ENCODE peak calls at places on chromosome 1, in five cellular contexts. O is upper lobe of left lung, M is SK-N-SH, I is IMR-90, Y is HCT116. F is an unnamed sample. For H3K36me3, the result is how much of the 10 kb centered on the place peaks cover.

GRCh38 chr1:50936321-50936720 is 23.7 kb downstream of the FAF1 start:
- DNase-seq in O (no peak), M (no peak), I (peak), Y (no peak), F (no peak)

GRCh38 chr1:206030714-206031113 is 7.0 kb upstream of the CTSE start:
- DNase-seq in O (peak), M (peak), I (peak), Y (peak), F (no peak)

GRCh38 chr1:46948629-46949282 is 7.5 kb upstream of the CYP4A11 start:
- DNase-seq in O (peak), M (no peak), I (no peak), Y (no peak), F (no peak)

GRCh38 chr1:224273651-224274050 is 56.3 kb downstream of the NVL start:
- DNase-seq in O (no peak), M (no peak), I (peak), Y (no peak), F (peak)

GRCh38 chr1:209675567-209676154 is 449 bp downstream of the G0S2 start:
- DNase-seq in O (peak), M (peak), I (peak), Y (no peak), F (no peak)

GRCh38 chr1:30111431-30111830 is 612.0 kb downstream of the MATN1 start:
- DNase-seq in O (peak), M (peak), I (peak), Y (peak), F (no peak)

GRCh38 chr1:143689781-143690180 is 282.0 kb downstream of the FAM72C start:
- DNase-seq in O (no peak), M (no peak), I (no peak), Y (no peak), F (no peak)

GRCh38 chr1:17516303-17517214 is 22.9 kb upstream of the ARHGEF10L start:
- DNase-seq in O (peak), M (no peak), I (no peak), Y (no peak), F (no peak)

GRCh38 chr1:15501208-15502032 is 22.6 kb downstream of the CASP9 start:
- DNase-seq in O (peak), M (peak), I (peak), Y (peak), F (no peak)

GRCh38 chr1:116958110-116958509 is 43.5 kb upstream of the CD101 start:
- DNase-seq in O (no peak), M (no peak), I (no peak), Y (no peak), F (no peak)

GRCh38 chr1:172040466-172040865 is 199.2 kb downstream of the DNM3 start:
- DNase-seq in O (no peak), M (no peak), I (peak), Y (no peak), F (peak)

GRCh38 chr1:199698222-199698621 is 329.3 kb upstream of the NR5A2 start:
- DNase-seq in O (no peak), M (no peak), I (no peak), Y (no peak), F (no peak)

GRCh38 chr1:15833069-15833679 is 14.3 kb upstream of the SPEN start:
- DNase-seq in O (peak), M (no peak), I (no peak), Y (peak), F (no peak)

GRCh38 chr1:117631761-117632160 is 25.9 kb downstream of the TENT5C start:
- DNase-seq in O (no peak), M (no peak), I (no peak), Y (no peak), F (no peak)

GRCh38 chr1:30191154-30191702 is 532.2 kb downstream of the MATN1 start:
- DNase-seq in O (peak), M (peak), I (peak), Y (peak), F (peak)

GRCh38 chr1:10536133-10536768 is 61.5 kb downstream of the PEX14 start:
- DNase-seq in O (no peak), M (no peak), I (no peak), Y (no peak), F (no peak)

DNA sequence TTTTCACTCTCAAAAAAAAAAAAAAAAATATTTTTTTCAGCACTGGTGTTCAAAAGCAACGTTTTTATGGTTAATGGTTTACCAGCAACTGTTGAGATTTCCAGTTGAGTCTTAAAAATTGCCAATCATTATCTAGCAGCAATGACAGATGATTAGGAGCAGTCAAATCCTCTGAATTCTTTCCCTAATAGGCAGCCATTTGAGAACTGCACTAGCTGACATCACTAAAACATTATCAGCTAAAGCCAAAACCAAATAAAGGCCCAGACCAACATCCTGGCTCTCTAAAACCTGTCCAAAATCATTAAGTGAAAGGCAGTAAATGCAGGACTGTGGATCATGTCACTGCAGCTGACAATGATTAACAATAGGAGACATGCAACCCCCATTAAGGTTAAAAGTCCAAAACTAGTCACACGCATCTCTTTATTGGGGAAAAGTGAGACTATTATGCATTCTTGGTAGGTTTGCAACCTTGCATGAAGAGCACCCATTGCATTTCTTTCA is 14.0 kb downstream of the SFPQ start:
- DNase-seq in O (no peak), M (no peak), I (no peak), Y (no peak), F (no peak)
- H3K4me3 ChIP-seq in O (no peak), M (no peak), I (no peak), Y (no peak), F (no peak)

GRCh38 chr1:119738100-119738720 is 26.5 kb downstream of the PHGDH start:
- DNase-seq in O (no peak), M (no peak), I (no peak), Y (no peak), F (no peak)

GRCh38 chr1:119735217-119735616 is 23.5 kb downstream of the PHGDH start:
- DNase-seq in O (no peak), M (no peak), I (no peak), Y (no peak), F (no peak)

GRCh38 chr1:119737040-119737682 is 25.4 kb downstream of the PHGDH start:
- DNase-seq in O (no peak), M (no peak), I (no peak), Y (no peak), F (no peak)

GRCh38 chr1:119739150-119739549 is 27.4 kb downstream of the PHGDH start:
- DNase-seq in O (no peak), M (no peak), I (no peak), Y (no peak), F (no peak)

GRCh38 chr1:119736649-119737039 is 24.9 kb downstream of the PHGDH start:
- DNase-seq in O (no peak), M (no peak), I (no peak), Y (no peak), F (no peak)
- H3K36me3 ChIP-seq in O (under half), M (under half), I (half or more), Y (under half), F (half or more)

GRCh38 chr1:22708777-22709176 is 1.9 kb upstream of the EPHB2 start:
- DNase-seq in O (no peak), M (no peak), I (no peak), Y (no peak), F (no peak)

GRCh38 chr1:22710688-22711024 is at the start of gene EPHB2:
- DNase-seq in O (no peak), M (peak), I (peak), Y (no peak), F (no peak)

GRCh38 chr1:22709891-22710687 is 550 bp upstream of the EPHB2 start:
- DNase-seq in O (no peak), M (peak), I (peak), Y (no peak), F (no peak)

GRCh38 chr1:22711071-22711470 is 432 bp downstream of the EPHB2 start:
- DNase-seq in O (no peak), M (peak), I (no peak), Y (no peak), F (no peak)

GRCh38 chr1:22709227-22709626 is 1.4 kb upstream of the EPHB2 start:
- DNase-seq in O (no peak), M (no peak), I (no peak), Y (no peak), F (no peak)
- TF ChIP-seq CTCF in O (no peak), M (peak), I (peak), Y (no peak), F (no peak)

GRCh38 chr1:41433501-41433900 is 51.0 kb downstream of the EDN2 start:
- DNase-seq in O (no peak), M (no peak), I (no peak), Y (no peak), F (no peak)

GRCh38 chr1:41431490-41432350 is 52.8 kb downstream of the EDN2 start:
- DNase-seq in O (no peak), M (peak), I (no peak), Y (no peak), F (no peak)

GRCh38 chr1:41434748-41435449 is 49.6 kb downstream of the EDN2 start:
- DNase-seq in O (no peak), M (no peak), I (no peak), Y (no peak), F (no peak)

GRCh38 chr1:41434306-41434705 is 50.2 kb downstream of the EDN2 start:
- DNase-seq in O (no peak), M (no peak), I (no peak), Y (no peak), F (no peak)

DNA sequence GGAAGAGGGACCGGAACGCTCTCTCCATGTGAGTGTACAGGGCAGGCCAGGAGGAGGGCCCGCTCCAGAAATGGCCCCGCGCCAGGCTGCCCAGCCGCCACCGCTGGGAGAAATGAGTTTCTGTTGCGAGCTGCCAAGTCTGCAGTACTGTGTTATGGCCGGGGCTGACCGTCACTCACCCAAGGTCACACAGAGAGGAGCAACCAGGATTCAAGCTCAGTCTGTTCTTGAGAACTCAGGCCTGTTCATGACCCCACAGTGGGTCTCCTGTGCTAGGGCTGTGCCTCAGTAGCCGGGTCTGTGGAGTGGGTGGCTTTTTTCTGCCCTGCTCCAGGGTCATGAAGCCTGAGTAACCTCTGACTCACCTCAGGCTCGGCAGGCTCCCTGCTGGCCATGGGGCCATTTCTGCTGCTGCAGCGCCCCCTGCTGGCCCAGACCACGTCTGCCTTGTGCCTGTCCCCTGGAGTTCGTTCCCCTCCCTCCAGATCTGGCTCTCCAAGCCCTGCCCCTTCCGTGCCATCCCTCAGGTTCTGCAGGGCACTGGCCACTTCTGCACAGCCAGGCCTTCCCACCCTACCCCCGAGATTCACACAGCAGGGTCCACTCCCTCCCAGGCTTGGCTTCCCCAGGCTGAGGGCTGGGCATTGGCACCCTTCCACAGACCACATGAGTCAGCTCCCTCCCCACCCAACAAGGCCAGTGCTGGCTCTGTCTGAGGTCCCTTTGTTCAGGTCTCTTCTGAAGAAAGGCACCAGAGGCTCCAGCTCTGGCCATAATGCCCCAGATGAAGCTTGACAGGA is 51.8 kb downstream of the EDN2 start:
- DNase-seq in O (peak), M (peak), I (peak), Y (peak), F (no peak)
- H3K4me3 ChIP-seq in O (no peak), M (peak), I (no peak), Y (peak), F (no peak)

DNA sequence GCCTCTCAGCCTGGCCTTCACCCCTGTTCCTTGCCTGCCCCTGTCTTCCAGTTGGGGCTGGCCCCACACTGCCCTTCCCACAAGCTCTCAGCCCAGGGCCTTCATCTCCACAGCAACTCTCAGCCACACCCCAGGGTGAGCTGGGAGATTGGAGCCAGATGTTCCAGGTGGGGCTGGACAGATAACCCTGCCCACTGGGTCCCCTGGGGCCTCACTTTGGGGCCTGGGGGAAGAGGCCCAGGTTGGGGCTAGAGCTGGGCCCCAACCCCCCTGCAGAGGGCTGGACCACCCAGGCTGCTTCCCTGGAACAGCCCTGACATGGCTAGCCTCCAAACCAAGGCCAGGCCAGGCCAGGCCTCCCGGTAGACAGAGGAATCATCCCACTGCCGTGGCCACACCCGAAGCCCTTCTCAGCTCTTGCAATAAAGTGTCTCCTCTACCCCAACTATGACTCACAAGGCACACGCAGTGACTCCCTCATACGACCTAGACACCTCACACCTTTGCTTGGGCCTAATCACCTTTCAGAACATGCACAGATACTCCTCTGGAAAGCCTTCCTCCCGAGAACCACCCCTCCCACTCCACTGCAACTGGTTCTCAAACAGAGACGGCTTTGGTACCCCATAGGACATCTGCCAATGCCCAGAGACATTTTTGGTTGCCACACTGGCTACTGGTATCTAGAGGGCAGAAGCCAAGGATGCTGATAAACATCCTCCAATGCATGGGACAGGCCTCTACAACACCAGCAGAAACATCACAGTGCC is 22.2 kb downstream of the SLC2A1 start:
- DNase-seq in O (peak), M (no peak), I (peak), Y (peak), F (peak)
- H3K36me3 ChIP-seq in O (under half), M (under half), I (half or more), Y (under half), F (under half)

GRCh38 chr1:39488012-39488545 is 3.4 kb upstream of the BMP8A start:
- DNase-seq in O (no peak), M (no peak), I (no peak), Y (no peak), F (no peak)

GRCh38 chr1:39489567-39490239 is 1.7 kb upstream of the BMP8A start:
- DNase-seq in O (no peak), M (no peak), I (no peak), Y (no peak), F (no peak)

GRCh38 chr1:39488801-39489566 is 2.5 kb upstream of the BMP8A start:
- DNase-seq in O (no peak), M (no peak), I (no peak), Y (no peak), F (no peak)

GRCh38 chr1:39490596-39491145 is 765 bp upstream of the BMP8A start:
- DNase-seq in O (no peak), M (no peak), I (no peak), Y (no peak), F (no peak)

GRCh38 chr1:39491146-39491921 is at the start of gene BMP8A:
- DNase-seq in O (peak), M (peak), I (no peak), Y (peak), F (no peak)
- TF ChIP-seq CTCF in O (no peak), M (no peak), I (no peak), Y (no peak), F (no peak)

DNA sequence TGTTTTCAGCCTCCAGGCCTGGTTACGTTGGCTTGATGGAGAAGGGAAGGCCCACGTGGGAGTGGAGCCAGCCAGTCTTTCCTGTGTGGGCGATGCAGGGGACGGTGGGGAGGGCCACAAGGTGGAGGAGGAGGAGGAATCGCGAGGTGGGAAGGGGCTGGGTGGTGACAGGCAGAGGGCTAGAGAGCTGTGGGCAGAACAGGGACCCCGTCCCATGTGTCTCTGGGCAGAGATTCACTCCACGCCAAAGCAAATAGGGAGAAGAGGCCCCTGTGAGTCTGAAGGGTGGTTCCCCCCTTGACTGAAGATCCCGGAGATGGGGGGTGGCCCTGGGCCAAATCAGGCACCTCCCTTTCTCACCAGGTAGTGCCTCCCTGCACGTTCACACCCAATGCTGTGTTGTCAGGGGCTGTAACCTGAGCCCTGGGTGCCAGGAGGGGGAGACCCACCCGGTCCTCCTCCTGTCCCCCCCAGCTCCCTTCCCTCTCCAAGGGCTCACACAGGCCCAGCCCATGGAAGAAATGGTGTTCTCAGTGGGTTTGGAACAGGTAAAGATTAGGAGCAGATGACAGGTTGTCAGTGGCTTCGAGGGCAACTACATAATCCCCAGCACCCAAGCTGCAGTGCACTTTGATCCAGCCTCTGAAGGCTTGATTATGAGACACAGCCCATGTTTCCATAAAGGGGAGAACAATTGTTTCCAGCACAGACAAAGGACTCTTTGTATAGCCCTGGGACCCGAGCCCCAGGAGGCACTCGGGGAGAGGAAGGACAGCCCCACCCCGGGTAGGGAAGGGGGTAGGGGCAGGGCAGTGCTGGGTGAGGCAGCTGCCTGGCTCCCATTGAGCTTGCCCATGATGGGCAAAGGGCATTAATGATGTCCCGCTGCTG is 37.7 kb upstream of the GPR37L1 start:
- DNase-seq in O (peak), M (no peak), I (no peak), Y (peak), F (no peak)
- H3K4me3 ChIP-seq in O (no peak), M (no peak), I (no peak), Y (peak), F (no peak)

GRCh38 chr1:37509181-37509580 is 5.4 kb downstream of the MEAF6 start:
- DNase-seq in O (no peak), M (peak), I (peak), Y (no peak), F (no peak)

GRCh38 chr1:37502104-37502503 is 12.5 kb downstream of the MEAF6 start:
- DNase-seq in O (no peak), M (no peak), I (no peak), Y (no peak), F (no peak)

GRCh38 chr1:37501661-37502060 is 12.9 kb downstream of the MEAF6 start:
- DNase-seq in O (no peak), M (no peak), I (no peak), Y (no peak), F (no peak)

GRCh38 chr1:37506740-37507139 is 7.8 kb downstream of the MEAF6 start:
- DNase-seq in O (no peak), M (no peak), I (no peak), Y (no peak), F (no peak)
- H3K36me3 ChIP-seq in O (under half), M (under half), I (under half), Y (under half), F (under half)